ENCODE peak calls at places on chromosomes 5 and 9, in seven cellular contexts. D is IMR-90; K is AG04450; P is endodermal cell; R is mammary epithelial cell; J is psoas muscle; I is naive thymus-derived CD4-positive, alpha-beta T cell. M is an unnamed sample.
A peak's percentile ranks its signal among the peaks of the same experiment; 100 is the strongest.

GRCh38 chr5:64822329-64822728 is 53.6 kb downstream of the CWC27 start:
- DNase-seq in D (no peak), K (no peak), P (no peak), R (no peak), J (no peak), I (no peak), M (no peak)

GRCh38 chr9:109101810-109102209 is 17.9 kb downstream of the TMEM245 start:
- DNase-seq in D (peak; percentile 84), K (no peak), P (no peak), R (peak; percentile 91), J (no peak), I (peak; percentile 55), M (no peak)

GRCh38 chr5:83270311-83270710 is 193.0 kb downstream of the XRCC4 start:
- DNase-seq in D (no peak), K (no peak), P (no peak), R (no peak), J (no peak), I (no peak), M (no peak)

GRCh38 chr9:92522983-92523970 is 12.5 kb downstream of the ECM2 start:
- DNase-seq in D (no peak), K (no peak), P (no peak), R (no peak), J (no peak), I (no peak), M (no peak)

GRCh38 chr9:3478549-3478953 is 47.2 kb downstream of the RFX3 start:
- DNase-seq in D (no peak), K (no peak), P (no peak), R (peak; percentile 78), J (no peak), I (peak; percentile 35), M (no peak)

GRCh38 chr9:94925751-94926456 is 199.4 kb downstream of the AOPEP start:
- DNase-seq in D (no peak), K (no peak), P (no peak), R (no peak), J (no peak), I (no peak), M (no peak)

GRCh38 chr5:129973716-129974426 is 69.6 kb downstream of the CHSY3 start:
- DNase-seq in D (peak; percentile 15), K (no peak), P (no peak), R (no peak), J (no peak), I (no peak), M (no peak)

GRCh38 chr5:115626444-115626823 is 598 bp upstream of the TMED7 start:
- DNase-seq in D (peak; percentile 62), K (no peak), P (no peak), R (no peak), J (no peak), I (no peak), M (no peak)

GRCh38 chr5:176361437-176362097 is at the start of gene KIAA1191:
- DNase-seq in D (peak; percentile 87), K (peak; percentile 63), P (peak; percentile 96), R (peak; percentile 86), J (peak; percentile 96), I (peak; percentile 95), M (peak; percentile 98)

GRCh38 chr5:176362098-176362442 is 506 bp upstream of the KIAA1191 start:
- DNase-seq in D (no peak), K (no peak), P (no peak), R (no peak), J (no peak), I (no peak), M (no peak)

GRCh38 chr5:176356179-176356566 is 5.4 kb downstream of the KIAA1191 start:
- DNase-seq in D (no peak), K (no peak), P (no peak), R (no peak), J (no peak), I (no peak), M (no peak)

GRCh38 chr5:176360894-176361436 is 599 bp downstream of the KIAA1191 start:
- DNase-seq in D (peak; percentile 4), K (no peak), P (no peak), R (peak; percentile 23), J (no peak), I (no peak), M (no peak)

DNA sequence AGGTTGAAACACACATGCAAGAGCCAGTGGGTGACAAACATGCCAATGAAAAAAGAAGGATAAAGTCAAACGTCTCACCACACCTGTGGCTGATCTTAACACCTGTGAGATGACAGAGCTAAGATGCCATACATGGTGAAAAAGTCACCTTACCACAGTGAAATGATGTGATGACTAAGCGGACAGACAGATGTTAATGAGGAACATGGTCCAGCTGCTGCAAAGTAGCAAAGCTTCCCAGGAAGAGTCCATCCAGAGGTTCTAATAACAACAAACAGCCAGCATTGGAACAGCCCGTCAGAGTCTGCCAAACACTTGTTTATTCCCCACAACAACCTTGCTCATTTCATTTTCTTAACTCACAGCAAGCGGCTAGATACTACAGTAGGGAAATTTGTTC is 1.9 kb downstream of the KIAA1191 start:
- DNase-seq in D (peak; percentile 47), K (no peak), P (no peak), R (peak; percentile 51), J (no peak), I (no peak), M (no peak)
- H3K4me3 ChIP-seq in D (no peak overlapping the region), K (peak overlapping the region; percentile 27), P (peak overlapping the region; percentile 74), R (no peak overlapping the region), J (peak overlapping the region; percentile 90), I (no peak overlapping the region), M (no peak overlapping the region)

GRCh38 chr9:126393876-126394275 is 67.2 kb downstream of the MVB12B start:
- DNase-seq in D (peak; percentile 78), K (peak; percentile 39), P (no peak), R (no peak), J (no peak), I (no peak), M (peak; percentile 29)

GRCh38 chr9:126394802-126395201 is 68.2 kb downstream of the MVB12B start:
- DNase-seq in D (no peak), K (no peak), P (no peak), R (no peak), J (no peak), I (no peak), M (no peak)

GRCh38 chr9:126392662-126393383 is 66.2 kb downstream of the MVB12B start:
- DNase-seq in D (no peak), K (no peak), P (no peak), R (no peak), J (no peak), I (no peak), M (no peak)

GRCh38 chr9:126397056-126397455 is 70.4 kb downstream of the MVB12B start:
- DNase-seq in D (no peak), K (no peak), P (no peak), R (peak; percentile 35), J (no peak), I (peak; percentile 83), M (peak; percentile 43)

GRCh38 chr9:126395439-126396212 is 69.0 kb downstream of the MVB12B start:
- DNase-seq in D (peak; percentile 82), K (peak; percentile 34), P (no peak), R (peak; percentile 78), J (no peak), I (no peak), M (no peak)
- H3K27ac ChIP-seq in D (no peak overlapping the region), K (no peak overlapping the region), P (no peak overlapping the region), R (no peak overlapping the region), J (peak overlapping the region; percentile 13), I (no peak overlapping the region), M (no peak overlapping the region)

GRCh38 chr5:141476132-141476909 is 555 bp downstream of the PCDHGC3 start:
- DNase-seq in D (peak; percentile 85), K (peak; percentile 47), P (peak; percentile 78), R (peak; percentile 79), J (peak; percentile 73), I (peak; percentile 9), M (peak; percentile 78)

GRCh38 chr5:141479776-141480175 is 4.0 kb downstream of the PCDHGC3 start:
- DNase-seq in D (peak; percentile 33), K (no peak), P (no peak), R (no peak), J (no peak), I (no peak), M (no peak)

GRCh38 chr5:141478321-141478945 is 2.7 kb downstream of the PCDHGC3 start:
- DNase-seq in D (peak; percentile 52), K (no peak), P (peak; percentile 93), R (peak; percentile 78), J (no peak), I (no peak), M (no peak)

GRCh38 chr5:141477169-141477568 is 1.4 kb downstream of the PCDHGC3 start:
- DNase-seq in D (no peak), K (no peak), P (no peak), R (no peak), J (no peak), I (no peak), M (no peak)

DNA sequence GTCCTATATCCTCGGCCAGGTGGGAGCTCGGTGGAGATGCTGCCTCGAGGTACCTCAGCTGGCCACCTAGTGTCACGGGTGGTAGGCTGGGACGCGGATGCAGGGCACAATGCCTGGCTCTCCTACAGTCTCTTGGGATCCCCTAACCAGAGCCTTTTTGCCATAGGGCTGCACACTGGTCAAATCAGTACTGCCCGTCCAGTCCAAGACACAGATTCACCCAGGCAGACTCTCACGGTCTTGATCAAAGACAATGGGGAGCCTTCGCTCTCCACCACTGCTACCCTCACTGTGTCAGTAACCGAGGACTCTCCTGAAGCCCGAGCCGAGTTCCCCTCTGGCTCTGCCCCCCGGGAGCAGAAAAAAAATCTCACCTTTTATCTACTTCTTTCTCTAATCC is 2.0 kb downstream of the PCDHGC3 start:
- DNase-seq in D (no peak), K (no peak), P (peak; percentile 42), R (no peak), J (no peak), I (no peak), M (no peak)
- H3K4me3 ChIP-seq in D (peak overlapping the region; percentile 54), K (peak overlapping the region; percentile 82), P (no peak overlapping the region), R (peak overlapping the region; percentile 50), J (peak overlapping the region; percentile 77), I (no peak overlapping the region), M (no peak overlapping the region)

GRCh38 chr5:150301170-150301505 is 1.6 kb downstream of the ARSI start:
- DNase-seq in D (peak; percentile 46), K (no peak), P (no peak), R (no peak), J (no peak), I (no peak), M (peak; percentile 22)

GRCh38 chr5:150300496-150301169 is 2.1 kb downstream of the ARSI start:
- DNase-seq in D (no peak), K (no peak), P (peak; percentile 81), R (no peak), J (no peak), I (no peak), M (peak; percentile 39)

GRCh38 chr5:150297934-150298595 is 4.6 kb downstream of the ARSI start:
- DNase-seq in D (no peak), K (no peak), P (no peak), R (no peak), J (no peak), I (no peak), M (peak; percentile 61)

GRCh38 chr5:150298701-150299451 is 3.8 kb downstream of the ARSI start:
- DNase-seq in D (peak; percentile 99), K (peak; percentile 90), P (no peak), R (peak; percentile 97), J (no peak), I (no peak), M (no peak)

DNA sequence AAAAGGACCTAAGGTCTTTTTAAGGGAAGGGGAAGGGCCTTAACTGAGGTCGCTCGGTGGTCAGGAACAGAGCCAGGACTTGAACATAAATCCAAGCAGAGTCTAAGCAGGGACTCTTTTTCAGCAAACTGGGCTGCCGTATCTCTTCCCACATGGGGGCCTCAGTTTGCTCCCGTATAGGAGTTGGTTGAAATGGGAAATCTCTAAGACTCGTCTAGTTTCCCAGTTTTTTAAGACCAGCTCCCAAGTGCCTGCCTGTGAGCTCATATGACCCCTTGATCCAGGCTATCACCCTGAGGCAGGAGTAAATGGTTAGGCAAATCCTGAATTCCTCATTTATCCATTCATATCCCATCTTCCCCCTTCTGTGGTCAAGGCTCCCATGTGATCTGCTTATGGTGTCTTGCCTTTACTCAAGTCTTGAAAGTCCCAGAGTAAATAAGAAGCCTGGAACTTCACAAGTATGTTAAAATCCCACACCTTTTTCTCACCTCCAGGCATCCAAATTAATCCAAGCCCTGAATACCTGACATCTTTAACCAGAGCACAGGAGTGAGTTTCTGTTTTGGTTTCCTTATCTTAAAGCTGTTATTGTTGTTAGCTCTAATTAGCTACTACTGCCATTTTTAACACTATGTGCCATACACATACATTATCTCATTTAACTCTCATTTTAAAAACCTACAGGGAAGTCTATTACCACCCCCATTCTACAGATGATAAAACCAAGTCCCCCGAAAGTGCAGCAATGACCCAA is 3.0 kb downstream of the ARSI start:
- DNase-seq in D (no peak), K (no peak), P (peak; percentile 65), R (peak; percentile 61), J (no peak), I (no peak), M (no peak)
- H3K27ac ChIP-seq in D (peak overlapping the region; percentile 64), K (peak overlapping the region; percentile 92), P (no peak overlapping the region), R (peak overlapping the region; percentile 85), J (no peak overlapping the region), I (no peak overlapping the region), M (no peak overlapping the region)

M was measured in aorta.